ENCODE peak calls at places on chromosomes 3 and 15, in four cellular contexts. Q is OCI-LY7, Y is OCI-M1, O is omental fat pad. A is an unnamed sample.

GRCh38 chr3:184562875-184563568 is 1.4 kb downstream of the EPHB3 start:
- DNase-seq in Q (no peak), Y (no peak), O (no peak), A (no peak)

GRCh38 chr3:25468866-25469319 is 40.8 kb downstream of the RARB start:
- DNase-seq in Q (no peak), Y (no peak), O (no peak), A (no peak)

GRCh38 chr3:178182337-178182761 is 353.9 kb upstream of the KCNMB2 start:
- DNase-seq in Q (no peak), Y (no peak), O (no peak), A (no peak)

GRCh38 chr3:186137051-186137685 is 28.3 kb upstream of the ETV5 start:
- DNase-seq in Q (no peak), Y (no peak), O (no peak), A (no peak)

GRCh38 chr15:39153718-39154117 is 427.2 kb upstream of the THBS1 start:
- DNase-seq in Q (no peak), Y (no peak), O (no peak), A (no peak)

GRCh38 chr15:74901612-74902063 is 5.0 kb downstream of the FAM219B start:
- DNase-seq in Q (peak; percentile 72), Y (peak; percentile 87), O (peak; percentile 26), A (peak; percentile 70)

GRCh38 chr15:29398907-29399306 is 129.3 kb upstream of the NSMCE3 start:
- DNase-seq in Q (no peak), Y (no peak), O (no peak), A (no peak)

GRCh38 chr15:96037584-96037983 is 292.9 kb upstream of the NR2F2 start:
- DNase-seq in Q (no peak), Y (peak; percentile 64), O (no peak), A (peak; percentile 79)

GRCh38 chr3:17182158-17182557 is 297.4 kb downstream of the PLCL2 start:
- DNase-seq in Q (peak; percentile 32), Y (no peak), O (no peak), A (peak; percentile 75)